ENCODE peak calls at places on chromosomes 7 and 10, in ten cellular contexts. One of them, this sample, is unnamed.

GRCh38 chr7:157517782-157518513 is 181.1 kb downstream of the DNAJB6 start:
- DNase-seq in progenitor cell of endocrine pancreas: peak
- DNase-seq in gastrocnemius medialis: no peak
- DNase-seq in cardiac fibroblast: no peak
- DNase-seq in astrocyte of the spinal cord: no peak
- DNase-seq in thyroid gland: no peak
- DNase-seq in astrocyte: no peak
- DNase-seq in choroid plexus epithelial cell: peak
- DNase-seq in endothelial cell of umbilical vein: no peak
- DNase-seq in adrenal gland: peak
- DNase-seq in this sample: no peak

GRCh38 chr10:27514243-27514642 is 10.1 kb downstream of the RAB18 start:
- DNase-seq in endothelial cell of umbilical vein: no peak
- DNase-seq in adrenal gland: no peak
- DNase-seq in gastrocnemius medialis: no peak
- DNase-seq in thyroid gland: no peak
- DNase-seq in astrocyte of the spinal cord: no peak
- DNase-seq in progenitor cell of endocrine pancreas: no peak
- DNase-seq in cardiac fibroblast: no peak
- DNase-seq in choroid plexus epithelial cell: no peak
- DNase-seq in astrocyte: no peak
- DNase-seq in this sample: no peak

GRCh38 chr7:117674617-117675016 is 194.8 kb downstream of the CFTR start:
- DNase-seq in thyroid gland: no peak
- DNase-seq in adrenal gland: no peak
- DNase-seq in endothelial cell of umbilical vein: no peak
- DNase-seq in gastrocnemius medialis: no peak
- DNase-seq in cardiac fibroblast: no peak
- DNase-seq in progenitor cell of endocrine pancreas: no peak
- DNase-seq in astrocyte: no peak
- DNase-seq in choroid plexus epithelial cell: no peak
- DNase-seq in astrocyte of the spinal cord: no peak
- DNase-seq in this sample: no peak

GRCh38 chr7:140714331-140715040 is 18.0 kb downstream of the NDUFB2 start:
- DNase-seq in adrenal gland: no peak
- DNase-seq in thyroid gland: no peak
- DNase-seq in choroid plexus epithelial cell: no peak
- DNase-seq in astrocyte of the spinal cord: no peak
- DNase-seq in astrocyte: no peak
- DNase-seq in cardiac fibroblast: no peak
- DNase-seq in gastrocnemius medialis: no peak
- DNase-seq in progenitor cell of endocrine pancreas: no peak
- DNase-seq in endothelial cell of umbilical vein: no peak
- DNase-seq in this sample: no peak

GRCh38 chr10:103905441-103905840 is 12.5 kb downstream of the STN1 start:
- DNase-seq in endothelial cell of umbilical vein: no peak
- DNase-seq in astrocyte of the spinal cord: peak
- DNase-seq in thyroid gland: no peak
- DNase-seq in gastrocnemius medialis: no peak
- DNase-seq in progenitor cell of endocrine pancreas: no peak
- DNase-seq in astrocyte: no peak
- DNase-seq in adrenal gland: no peak
- DNase-seq in cardiac fibroblast: no peak
- DNase-seq in choroid plexus epithelial cell: no peak
- DNase-seq in this sample: no peak

GRCh38 chr10:60148266-60148840 is 241.3 kb downstream of the ANK3 start:
- DNase-seq in progenitor cell of endocrine pancreas: no peak
- DNase-seq in thyroid gland: peak
- DNase-seq in astrocyte of the spinal cord: peak
- DNase-seq in choroid plexus epithelial cell: peak
- DNase-seq in adrenal gland: peak
- DNase-seq in cardiac fibroblast: peak
- DNase-seq in gastrocnemius medialis: no peak
- DNase-seq in endothelial cell of umbilical vein: peak
- DNase-seq in astrocyte: peak
- DNase-seq in this sample: no peak

GRCh38 chr10:79322616-79323566 is 24.4 kb upstream of the PPIF start:
- DNase-seq in astrocyte: peak
- DNase-seq in gastrocnemius medialis: peak
- DNase-seq in astrocyte of the spinal cord: peak
- DNase-seq in endothelial cell of umbilical vein: no peak
- DNase-seq in progenitor cell of endocrine pancreas: no peak
- DNase-seq in adrenal gland: peak
- DNase-seq in cardiac fibroblast: peak
- DNase-seq in choroid plexus epithelial cell: peak
- DNase-seq in thyroid gland: peak
- DNase-seq in this sample: no peak

GRCh38 chr7:14341200-14341599 is 351.7 kb upstream of the ETV1 start:
- DNase-seq in adrenal gland: no peak
- DNase-seq in thyroid gland: no peak
- DNase-seq in choroid plexus epithelial cell: no peak
- DNase-seq in progenitor cell of endocrine pancreas: no peak
- DNase-seq in astrocyte of the spinal cord: no peak
- DNase-seq in astrocyte: no peak
- DNase-seq in endothelial cell of umbilical vein: no peak
- DNase-seq in gastrocnemius medialis: no peak
- DNase-seq in cardiac fibroblast: no peak
- DNase-seq in this sample: no peak

GRCh38 chr10:8174762-8175161 is 120.3 kb downstream of the GATA3 start:
- DNase-seq in thyroid gland: no peak
- DNase-seq in gastrocnemius medialis: no peak
- DNase-seq in endothelial cell of umbilical vein: no peak
- DNase-seq in astrocyte of the spinal cord: no peak
- DNase-seq in progenitor cell of endocrine pancreas: peak
- DNase-seq in astrocyte: no peak
- DNase-seq in cardiac fibroblast: no peak
- DNase-seq in adrenal gland: no peak
- DNase-seq in choroid plexus epithelial cell: no peak
- DNase-seq in this sample: no peak

GRCh38 chr10:695396-695795 is 5.9 kb upstream of the DIP2C start:
- DNase-seq in progenitor cell of endocrine pancreas: no peak
- DNase-seq in adrenal gland: no peak
- DNase-seq in gastrocnemius medialis: no peak
- DNase-seq in astrocyte of the spinal cord: no peak
- DNase-seq in astrocyte: no peak
- DNase-seq in choroid plexus epithelial cell: no peak
- DNase-seq in thyroid gland: no peak
- DNase-seq in cardiac fibroblast: no peak
- DNase-seq in endothelial cell of umbilical vein: no peak
- DNase-seq in this sample: no peak
- TF ChIP-seq CTCF in progenitor cell of endocrine pancreas: no peak
- TF ChIP-seq CTCF in adrenal gland: no peak
- TF ChIP-seq CTCF in gastrocnemius medialis: no peak
- TF ChIP-seq CTCF in astrocyte of the spinal cord: no peak
- TF ChIP-seq CTCF in astrocyte: no peak
- TF ChIP-seq CTCF in choroid plexus epithelial cell: no peak
- TF ChIP-seq CTCF in thyroid gland: no peak
- TF ChIP-seq CTCF in cardiac fibroblast: no peak
- TF ChIP-seq CTCF in endothelial cell of umbilical vein: no peak
- TF ChIP-seq CTCF in this sample: no peak

DNA sequence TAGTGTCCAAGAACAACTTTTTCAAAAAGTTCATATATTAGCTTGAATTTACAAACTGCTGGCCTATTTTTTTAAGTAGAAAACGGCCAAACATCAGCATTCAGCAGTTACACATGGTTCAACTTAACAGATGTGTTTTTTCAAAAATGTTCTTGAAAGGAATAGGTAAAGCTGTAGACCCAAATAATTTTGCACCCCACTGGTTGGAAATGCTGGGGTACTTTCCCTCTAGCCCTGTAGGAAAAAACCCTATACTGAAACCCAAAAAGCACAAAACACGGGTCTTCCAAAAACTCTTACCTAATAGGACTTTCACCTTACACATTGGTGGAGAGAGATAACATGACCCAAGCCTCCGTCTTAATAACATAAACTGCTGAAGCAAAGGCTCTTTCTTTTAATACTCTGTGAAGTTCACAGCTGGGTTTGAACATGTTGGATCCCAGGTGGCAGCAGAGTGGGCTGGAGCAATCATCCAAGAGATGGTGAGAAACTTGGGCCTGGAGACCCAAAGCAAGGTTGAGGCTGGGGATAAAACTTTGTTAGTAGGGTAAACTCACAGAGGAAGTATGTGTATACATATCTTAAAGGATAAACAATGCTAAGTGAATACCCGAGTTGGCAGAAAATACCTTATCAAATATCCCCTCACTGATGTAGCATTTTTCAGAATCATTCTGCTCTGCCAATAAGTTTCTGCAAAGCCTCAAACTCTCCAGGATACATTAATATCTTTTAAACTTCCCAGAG is 629 bp upstream of the DNAJC9 start:
- DNase-seq in choroid plexus epithelial cell: peak
- DNase-seq in progenitor cell of endocrine pancreas: no peak
- DNase-seq in astrocyte: no peak
- DNase-seq in cardiac fibroblast: no peak
- DNase-seq in endothelial cell of umbilical vein: no peak
- DNase-seq in gastrocnemius medialis: no peak
- DNase-seq in astrocyte of the spinal cord: no peak
- DNase-seq in adrenal gland: no peak
- DNase-seq in thyroid gland: no peak
- DNase-seq in this sample: no peak
- TF ChIP-seq CTCF in choroid plexus epithelial cell: no peak
- TF ChIP-seq CTCF in progenitor cell of endocrine pancreas: no peak
- TF ChIP-seq CTCF in astrocyte: no peak
- TF ChIP-seq CTCF in cardiac fibroblast: no peak
- TF ChIP-seq CTCF in endothelial cell of umbilical vein: no peak
- TF ChIP-seq CTCF in gastrocnemius medialis: no peak
- TF ChIP-seq CTCF in astrocyte of the spinal cord: no peak
- TF ChIP-seq CTCF in adrenal gland: no peak
- TF ChIP-seq CTCF in thyroid gland: no peak
- TF ChIP-seq CTCF in this sample: no peak

DNA sequence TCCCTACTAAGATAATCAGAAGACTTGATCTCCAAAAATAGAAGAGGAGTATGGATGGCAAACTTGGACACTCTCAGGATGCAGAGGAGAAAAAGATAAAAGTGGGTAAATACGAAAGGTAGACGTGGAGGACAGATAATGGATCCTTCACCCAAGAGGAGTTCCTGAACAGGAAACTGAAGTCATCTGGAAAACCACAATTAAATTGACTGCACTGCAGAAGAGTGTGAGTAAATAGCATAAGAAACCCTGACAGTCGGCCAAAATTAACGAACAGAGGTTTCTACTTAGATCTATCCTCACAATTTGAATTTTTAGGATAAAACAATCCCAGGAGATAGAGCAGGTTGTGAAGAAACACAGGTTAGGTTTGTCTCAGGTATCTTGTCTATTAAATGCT is 70.5 kb downstream of the SDK1 start:
- DNase-seq in thyroid gland: no peak
- DNase-seq in choroid plexus epithelial cell: no peak
- DNase-seq in adrenal gland: no peak
- DNase-seq in astrocyte of the spinal cord: peak
- DNase-seq in cardiac fibroblast: no peak
- DNase-seq in astrocyte: peak
- DNase-seq in endothelial cell of umbilical vein: no peak
- DNase-seq in progenitor cell of endocrine pancreas: no peak
- DNase-seq in gastrocnemius medialis: no peak
- DNase-seq in this sample: no peak
- TF ChIP-seq CTCF in thyroid gland: no peak
- TF ChIP-seq CTCF in choroid plexus epithelial cell: no peak
- TF ChIP-seq CTCF in adrenal gland: no peak
- TF ChIP-seq CTCF in astrocyte of the spinal cord: no peak
- TF ChIP-seq CTCF in cardiac fibroblast: no peak
- TF ChIP-seq CTCF in astrocyte: no peak
- TF ChIP-seq CTCF in endothelial cell of umbilical vein: no peak
- TF ChIP-seq CTCF in progenitor cell of endocrine pancreas: no peak
- TF ChIP-seq CTCF in gastrocnemius medialis: no peak
- TF ChIP-seq CTCF in this sample: no peak

GRCh38 chr10:46040004-46040403 is 6.1 kb downstream of the MSMB start:
- DNase-seq in astrocyte: no peak
- DNase-seq in choroid plexus epithelial cell: no peak
- DNase-seq in astrocyte of the spinal cord: no peak
- DNase-seq in cardiac fibroblast: no peak
- DNase-seq in gastrocnemius medialis: no peak
- DNase-seq in endothelial cell of umbilical vein: no peak
- DNase-seq in adrenal gland: no peak
- DNase-seq in progenitor cell of endocrine pancreas: no peak
- DNase-seq in thyroid gland: peak
- DNase-seq in this sample: no peak

GRCh38 chr10:46037107-46037900 is 6.9 kb upstream of the NCOA4 start:
- DNase-seq in cardiac fibroblast: no peak
- DNase-seq in adrenal gland: no peak
- DNase-seq in gastrocnemius medialis: no peak
- DNase-seq in thyroid gland: no peak
- DNase-seq in astrocyte of the spinal cord: no peak
- DNase-seq in progenitor cell of endocrine pancreas: no peak
- DNase-seq in astrocyte: no peak
- DNase-seq in choroid plexus epithelial cell: no peak
- DNase-seq in endothelial cell of umbilical vein: no peak
- DNase-seq in this sample: no peak

GRCh38 chr10:46033602-46034011 is 3.2 kb upstream of the NCOA4 start:
- DNase-seq in astrocyte: peak
- DNase-seq in cardiac fibroblast: peak
- DNase-seq in choroid plexus epithelial cell: peak
- DNase-seq in progenitor cell of endocrine pancreas: no peak
- DNase-seq in thyroid gland: no peak
- DNase-seq in endothelial cell of umbilical vein: peak
- DNase-seq in astrocyte of the spinal cord: peak
- DNase-seq in gastrocnemius medialis: no peak
- DNase-seq in adrenal gland: no peak
- DNase-seq in this sample: no peak

GRCh38 chr10:46031648-46032532 is 1.5 kb upstream of the NCOA4 start:
- DNase-seq in progenitor cell of endocrine pancreas: no peak
- DNase-seq in endothelial cell of umbilical vein: peak
- DNase-seq in gastrocnemius medialis: no peak
- DNase-seq in cardiac fibroblast: no peak
- DNase-seq in choroid plexus epithelial cell: no peak
- DNase-seq in thyroid gland: no peak
- DNase-seq in adrenal gland: no peak
- DNase-seq in astrocyte of the spinal cord: no peak
- DNase-seq in astrocyte: no peak
- DNase-seq in this sample: no peak

DNA sequence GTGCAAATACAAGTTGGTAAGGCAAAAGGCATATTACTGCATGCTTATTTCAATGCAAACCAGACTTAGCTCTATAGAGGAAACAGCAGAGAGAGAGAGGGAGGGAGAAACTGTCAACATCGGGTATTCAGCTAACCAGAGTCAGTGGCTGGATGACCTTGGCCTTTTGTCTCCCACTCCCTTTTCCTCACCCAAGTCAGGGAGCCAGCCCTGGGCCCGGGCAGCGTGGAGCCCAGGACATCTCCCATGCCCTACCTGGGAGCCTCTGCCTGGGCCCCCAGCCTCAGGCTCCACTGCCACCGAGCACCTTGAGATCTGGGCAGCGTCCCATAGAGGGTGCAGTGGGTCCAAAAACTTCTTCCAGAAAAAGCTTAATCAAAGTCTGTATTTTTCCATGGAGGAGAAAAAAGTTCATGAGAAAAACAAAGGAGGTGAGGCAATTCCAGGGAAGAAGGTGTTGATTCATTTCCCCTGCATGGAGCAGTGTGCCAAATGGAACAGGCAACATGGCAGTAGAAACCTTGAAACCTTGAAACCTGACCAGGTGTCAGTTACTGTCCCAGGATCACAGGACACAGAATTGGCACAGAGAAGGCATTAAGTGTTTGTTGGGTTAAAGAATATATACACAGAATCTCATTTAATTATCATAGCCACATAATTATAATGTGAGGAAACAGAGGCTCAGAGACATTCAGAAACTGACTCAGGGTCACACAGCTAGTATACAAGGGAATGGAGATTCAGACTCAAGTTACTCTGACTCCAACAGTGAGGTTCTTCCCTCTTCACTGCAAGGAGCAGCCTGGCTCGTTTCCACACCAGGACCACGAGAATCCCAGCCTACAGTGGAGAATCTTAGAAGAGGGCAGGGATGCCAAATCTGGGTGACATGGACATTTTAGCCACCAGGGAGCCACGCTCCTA is 5.8 kb upstream of the NCOA4 start:
- DNase-seq in choroid plexus epithelial cell: no peak
- DNase-seq in gastrocnemius medialis: no peak
- DNase-seq in progenitor cell of endocrine pancreas: no peak
- DNase-seq in endothelial cell of umbilical vein: peak
- DNase-seq in thyroid gland: no peak
- DNase-seq in astrocyte of the spinal cord: no peak
- DNase-seq in cardiac fibroblast: no peak
- DNase-seq in adrenal gland: peak
- DNase-seq in astrocyte: no peak
- DNase-seq in this sample: no peak
- TF ChIP-seq CTCF in choroid plexus epithelial cell: peak
- TF ChIP-seq CTCF in gastrocnemius medialis: no peak
- TF ChIP-seq CTCF in progenitor cell of endocrine pancreas: no peak
- TF ChIP-seq CTCF in endothelial cell of umbilical vein: peak
- TF ChIP-seq CTCF in thyroid gland: no peak
- TF ChIP-seq CTCF in astrocyte of the spinal cord: no peak
- TF ChIP-seq CTCF in cardiac fibroblast: peak
- TF ChIP-seq CTCF in adrenal gland: no peak
- TF ChIP-seq CTCF in astrocyte: no peak
- TF ChIP-seq CTCF in this sample: no peak